ENCODE peak calls at places on chromosome 10, in eight cellular contexts. Y is GM23248; M is heart left ventricle; I is EH; J is stimulated activated CD4-positive, alpha-beta T cell treated with anti-CD3 and anti-CD28 coated beads, Interleukin-4, amount 100 ng/mL, for 1 hour; K is memory B cell; F is HS-5; B is stimulated activated CD8-positive, alpha-beta memory T cell treated with anti-CD3 and anti-CD28 coated beads, Interleukin-7, amount 100 ng/mL, for 1 hour. X is an unnamed sample.

GRCh38 chr10:16440396-16441105 is 3.7 kb downstream of the PTER start:
- DNase-seq in K (no peak), I (peak; percentile 2), B (no peak), F (no peak), M (no peak), Y (peak; percentile 22), J (peak; percentile 7), X (no peak)

GRCh38 chr10:42991442-42992098 is 85.3 kb upstream of the RET start:
- DNase-seq in I (no peak), F (no peak), B (no peak), K (no peak), M (no peak), J (no peak), Y (no peak), X (no peak)

GRCh38 chr10:132539431-132539839 is 1.8 kb downstream of the INPP5A start:
- DNase-seq in F (no peak), Y (peak; percentile 56), M (peak; percentile 56), I (peak; percentile 34), B (no peak), J (peak; percentile 43), K (no peak), X (no peak)

GRCh38 chr10:44635181-44635580 is 250.3 kb upstream of the CXCL12 start:
- DNase-seq in J (no peak), K (no peak), M (no peak), B (no peak), I (peak; percentile 69), F (no peak), Y (peak; percentile 43), X (no peak)

GRCh38 chr10:2948127-2948854 is 119.1 kb upstream of the PFKP start:
- DNase-seq in B (no peak), J (no peak), K (no peak), M (no peak), I (no peak), Y (no peak), F (no peak), X (no peak)

GRCh38 chr10:125003901-125004467 is 62.1 kb downstream of the ZRANB1 start:
- DNase-seq in M (peak; percentile 32), B (no peak), I (no peak), F (no peak), Y (no peak), K (no peak), J (no peak), X (no peak)

GRCh38 chr10:33484787-33485186 is 150.3 kb upstream of the NRP1 start:
- DNase-seq in B (no peak), F (no peak), J (no peak), K (no peak), Y (peak; percentile 61), M (no peak), I (peak; percentile 67), X (peak; percentile 83)

GRCh38 chr10:73405556-73405955 is 8.3 kb downstream of the ANXA7 start:
- DNase-seq in F (no peak), M (no peak), I (no peak), K (no peak), Y (no peak), B (no peak), J (no peak), X (no peak)

GRCh38 chr10:22977751-22978150 is 49.9 kb downstream of the ARMC3 start:
- DNase-seq in K (no peak), M (no peak), Y (no peak), F (no peak), I (no peak), J (no peak), B (no peak), X (no peak)

GRCh38 chr10:11429439-11430052 is 181.9 kb downstream of the USP6NL start:
- DNase-seq in F (no peak), I (no peak), Y (no peak), M (no peak), B (no peak), J (no peak), K (no peak), X (no peak)

GRCh38 chr10:11210211-11210922 is 192.7 kb downstream of the CELF2 start:
- DNase-seq in B (no peak), Y (peak; percentile 11), F (no peak), J (no peak), M (no peak), K (no peak), I (no peak), X (peak; percentile 13)

X was measured in fibroblast of mammary gland.